ENCODE peak calls at places on chromosomes 13 and 19, in four cellular contexts. Z is HCT116, C is SK-N-SH, M is HepG2. W is an unnamed sample.

GRCh38 chr13:23365652-23366051 is 67.8 kb downstream of the SACS start:
- DNase-seq in M (no peak), C (no peak), Z (no peak), W (no peak)

GRCh38 chr19:50906217-50906616 is 5.0 kb downstream of the KLK4 start:
- DNase-seq in Z (no peak), M (peak), C (peak), W (no peak)

GRCh38 chr13:25210842-25211241 is 38.8 kb upstream of the AMER2 start:
- DNase-seq in C (no peak), Z (no peak), M (no peak), W (no peak)

GRCh38 chr13:71118779-71119364 is 748.1 kb downstream of the DACH1 start:
- DNase-seq in Z (no peak), M (no peak), C (no peak), W (no peak)

GRCh38 chr13:104580931-104581330 is 1514.7 kb upstream of the SLC10A2 start:
- DNase-seq in M (no peak), Z (no peak), C (no peak), W (no peak)

GRCh38 chr19:13764101-13764807 is at the start of gene MRI1:
- DNase-seq in C (peak), M (peak), Z (no peak), W (peak)

GRCh38 chr13:93635687-93636086 is 409.1 kb downstream of the GPC6 start:
- DNase-seq in C (no peak), Z (no peak), M (no peak), W (no peak)

GRCh38 chr19:48724796-48725753 is 5.5 kb upstream of the MAMSTR start:
- DNase-seq in C (peak), Z (peak), M (no peak), W (peak)

GRCh38 chr13:91302070-91302469 is 45.4 kb upstream of the MIR17HG start:
- DNase-seq in Z (no peak), C (no peak), M (no peak), W (no peak)

GRCh38 chr13:91904005-91904404 is 505.6 kb downstream of the GPC5 start:
- DNase-seq in M (no peak), Z (no peak), C (no peak), W (no peak)

GRCh38 chr19:4970558-4971423 is 1.9 kb downstream of the KDM4B start:
- DNase-seq in Z (no peak), M (peak), C (peak), W (peak)
- TF ChIP-seq JUND in Z (no peak), M (no peak), C (no peak), W (no peak)

GRCh38 chr13:27788271-27788670 is 4.0 kb upstream of the GSX1 start:
- DNase-seq in M (no peak), Z (no peak), C (no peak), W (no peak)

GRCh38 chr13:27783111-27783510 is 9.2 kb upstream of the GSX1 start:
- DNase-seq in C (no peak), Z (no peak), M (peak), W (peak)
- TF ChIP-seq JUND in C (no peak), Z (no peak), M (no peak), W (no peak)

DNA sequence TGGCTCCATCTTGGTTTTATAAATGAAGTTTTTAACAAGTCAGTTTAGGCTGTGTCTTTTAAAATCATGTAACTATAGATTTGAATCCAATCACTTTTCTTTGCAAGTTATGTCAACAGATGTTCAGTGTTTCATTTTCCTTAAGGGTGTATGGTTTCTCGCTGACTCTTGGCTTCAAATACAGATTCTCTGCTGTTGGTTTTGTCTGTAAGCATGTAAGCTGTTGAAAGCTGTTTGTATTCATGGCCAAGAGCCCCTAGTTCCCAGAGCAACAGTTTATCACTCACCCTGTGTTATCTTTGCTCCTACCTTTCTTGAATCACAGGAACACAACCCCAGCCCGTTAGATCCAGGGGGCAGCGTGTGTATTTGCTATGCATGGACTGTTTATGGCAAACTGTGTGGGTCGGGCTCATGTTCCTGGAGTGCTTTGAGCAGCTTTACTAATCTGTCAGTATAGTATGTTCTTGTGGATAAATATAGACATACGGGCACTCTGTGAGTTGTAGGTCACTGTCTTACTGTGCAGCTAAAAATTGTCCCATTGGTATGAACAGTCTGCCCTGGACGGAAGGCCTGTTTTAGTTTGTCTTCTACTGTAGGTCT is 28.8 kb downstream of the FRY start:
- DNase-seq in C (no peak), Z (no peak), M (peak), W (no peak)
- TF ChIP-seq JUND in C (no peak), Z (no peak), M (no peak), W (no peak)

DNA sequence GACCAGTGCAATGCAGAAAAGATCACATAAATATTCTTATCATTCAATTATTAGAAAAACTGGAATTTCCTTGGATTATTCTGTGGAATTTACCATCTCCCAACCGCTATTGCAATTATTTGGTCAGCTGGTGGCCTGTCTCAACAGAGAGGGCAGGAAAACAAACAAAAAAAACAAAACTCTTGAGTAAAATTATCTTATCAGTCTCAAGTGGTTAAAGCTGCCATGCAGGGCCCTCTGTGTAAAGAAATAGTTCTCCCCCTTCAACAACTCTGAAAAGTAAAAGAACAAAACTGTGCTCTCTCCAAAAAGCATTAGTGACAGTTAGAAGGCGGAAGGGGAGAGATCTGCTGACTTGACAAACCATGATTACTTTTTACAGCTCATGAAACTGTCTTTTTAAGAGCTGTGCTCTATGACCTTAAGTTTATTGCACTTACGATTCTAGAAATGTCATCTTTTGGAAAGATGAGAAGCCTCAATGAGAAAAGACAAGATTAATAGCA is 152.3 kb downstream of the DLEU7 start:
- DNase-seq in C (no peak), Z (no peak), M (no peak), W (no peak)
- TF ChIP-seq JUND in C (no peak), Z (no peak), M (no peak), W (no peak)

GRCh38 chr13:67120872-67121531 is 109.1 kb downstream of the PCDH9 start:
- DNase-seq in C (no peak), M (no peak), Z (no peak), W (no peak)
- TF ChIP-seq JUND in C (no peak), M (no peak), Z (no peak), W (no peak)

DNA sequence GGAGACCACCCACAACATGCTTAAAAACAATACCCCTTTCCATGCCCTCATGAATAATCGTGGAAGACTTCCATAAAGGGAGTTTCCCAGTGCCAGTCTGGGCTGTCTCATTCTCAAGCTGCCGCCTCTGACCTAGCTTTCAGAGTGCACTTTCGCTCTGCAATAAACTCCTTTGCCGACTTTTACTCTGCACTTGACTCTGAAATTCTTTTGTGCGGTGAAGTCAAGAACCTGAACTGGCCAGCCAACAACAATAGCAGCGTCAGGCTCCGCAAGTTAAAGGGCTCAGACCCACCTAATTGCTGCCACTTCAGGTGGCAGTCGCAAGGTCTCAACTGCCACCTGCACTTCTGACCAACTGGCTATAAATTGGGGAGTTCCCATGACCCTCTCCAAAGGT is 10.3 kb upstream of the LEUTX start:
- DNase-seq in C (no peak), M (no peak), Z (no peak), W (no peak)
- TF ChIP-seq JUND in C (no peak), M (no peak), Z (no peak), W (no peak)

DNA sequence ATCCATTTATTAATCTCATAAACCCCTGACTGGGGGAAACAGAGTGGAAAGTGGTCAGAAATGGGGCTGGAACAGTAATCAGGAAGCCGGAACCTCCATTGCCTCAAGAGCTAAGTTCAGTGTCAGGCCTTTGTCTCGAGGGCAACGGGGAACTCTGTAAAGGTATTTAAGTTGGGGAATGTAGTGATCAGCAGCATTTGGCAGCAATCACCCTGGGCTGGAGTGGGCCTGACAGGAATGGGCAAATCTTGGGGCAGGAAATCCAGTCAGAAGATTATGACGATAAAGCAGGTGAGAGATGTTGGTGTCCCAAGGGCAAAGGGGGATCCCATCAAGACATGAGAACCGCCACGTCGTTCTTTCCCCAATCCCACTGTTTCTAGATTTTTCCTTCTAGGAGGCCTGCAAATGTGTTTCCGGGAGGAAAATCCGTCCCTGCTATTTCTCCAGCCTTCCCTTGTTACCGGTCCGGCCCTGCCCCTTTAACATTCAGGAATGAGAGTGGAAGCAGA is 232.4 kb upstream of the SERP2 start:
- DNase-seq in Z (no peak), C (no peak), M (no peak), W (no peak)
- TF ChIP-seq JUND in Z (no peak), C (no peak), M (no peak), W (no peak)